ENCODE peak calls at places on chromosomes 6 and 20, in seven cellular contexts. S, W, C, V, H, J and M are unnamed samples.

GRCh38 chr6:142279350-142280180 is 22.2 kb upstream of the ADGRG6 start:
- DNase-seq in J (no peak), W (no peak), S (no peak), V (no peak), C (no peak), H (no peak), M (peak; percentile 5)

GRCh38 chr6:6577736-6578135 is 10.8 kb upstream of the LY86 start:
- DNase-seq in C (peak; percentile 17), V (no peak), J (no peak), S (no peak), W (no peak), H (no peak), M (no peak)

GRCh38 chr20:10877345-10877744 is 203.5 kb upstream of the JAG1 start:
- DNase-seq in V (peak; percentile 71), S (no peak), W (no peak), J (no peak), H (no peak), C (no peak), M (no peak)

GRCh38 chr6:89145461-89145961 is 344 bp upstream of the PM20D2 start:
- DNase-seq in C (peak; percentile 70), W (peak; percentile 49), J (no peak), S (peak; percentile 26), H (peak; percentile 39), V (no peak), M (peak; percentile 29)

GRCh38 chr6:29502597-29502996 is 14.8 kb upstream of the MAS1L start:
- DNase-seq in W (no peak), J (no peak), V (no peak), S (no peak), C (no peak), H (peak; percentile 89), M (peak; percentile 2)

GRCh38 chr20:56993020-56993419 is 273.4 kb downstream of the BMP7 start:
- DNase-seq in J (no peak), H (no peak), C (no peak), V (no peak), W (no peak), S (no peak), M (no peak)

GRCh38 chr20:12970372-12970821 is 38.4 kb upstream of the SPTLC3 start:
- DNase-seq in J (no peak), S (no peak), H (peak; percentile 32), W (no peak), C (peak; percentile 55), V (no peak), M (peak; percentile 25)

GRCh38 chr6:56570434-56571359 is 72.0 kb downstream of the DST start:
- DNase-seq in S (no peak), W (peak; percentile 38), J (no peak), C (peak; percentile 9), V (no peak), H (no peak), M (no peak)

GRCh38 chr20:7858851-7859250 is 81.4 kb downstream of the HAO1 start:
- DNase-seq in C (no peak), S (no peak), V (no peak), W (no peak), H (no peak), J (no peak), M (no peak)

GRCh38 chr20:32332614-32333013 is 25.5 kb upstream of the ASXL1 start:
- DNase-seq in S (no peak), C (no peak), J (no peak), V (no peak), H (peak; percentile 82), W (no peak), M (no peak)

GRCh38 chr20:49603209-49603627 is 35.3 kb upstream of the PTGIS start:
- DNase-seq in V (no peak), S (no peak), C (no peak), W (no peak), H (no peak), J (no peak), M (peak; percentile 43)

GRCh38 chr6:36380166-36380565 is 7.3 kb downstream of the ETV7 start:
- DNase-seq in S (no peak), W (no peak), J (no peak), V (no peak), C (no peak), H (no peak), M (no peak)

GRCh38 chr6:36019167-36019566 is 5.3 kb downstream of the SLC26A8 start:
- DNase-seq in S (no peak), V (no peak), H (no peak), J (no peak), W (no peak), C (no peak), M (no peak)

GRCh38 chr20:64232794-64233193 is 22.8 kb upstream of the PCMTD2 start:
- DNase-seq in S (no peak), H (no peak), V (peak; percentile 51), W (peak; percentile 62), J (no peak), C (peak; percentile 85), M (peak; percentile 69)

GRCh38 chr6:6834356-6835342 is 246.1 kb downstream of the LY86 start:
- DNase-seq in C (peak; percentile 98), W (peak; percentile 86), S (no peak), H (peak; percentile 74), J (no peak), V (no peak), M (no peak)

GRCh38 chr6:132962936-132963579 is 148.7 kb downstream of the RPS12 start:
- DNase-seq in V (peak; percentile 76), H (peak; percentile 42), S (peak; percentile 41), J (peak; percentile 48), W (peak; percentile 78), C (peak; percentile 53), M (peak; percentile 55)

GRCh38 chr20:56925696-56926101 is 296.6 kb downstream of the TFAP2C start:
- DNase-seq in W (no peak), J (no peak), V (no peak), S (no peak), H (no peak), C (no peak), M (no peak)

GRCh38 chr6:31495580-31495979 is 2.4 kb upstream of the MICB start:
- DNase-seq in H (peak; percentile 28), J (no peak), C (peak; percentile 19), V (no peak), W (no peak), S (no peak), M (no peak)